ENCODE peak calls at places on chromosomes 7 and 10, in eight cellular contexts. Q is activated naive CD4-positive, alpha-beta T cell treated with anti-CD3 and anti-CD28 coated beads for 36 hours; V is body of pancreas; N is glomerular endothelial cell; R is NCI-H1436; K is NCI-H1417; O is left ventricle myocardium inferior; G is BJ. L is an unnamed sample.

GRCh38 chr10:119549247-119549999 is 6.9 kb upstream of the RGS10 start:
- DNase-seq in G (no peak), O (no peak), N (no peak), Q (no peak), R (no peak), K (no peak), V (no peak), L (no peak)

GRCh38 chr10:132319853-132320669 is 11.9 kb upstream of the LRRC27 start:
- DNase-seq in O (no peak), Q (peak; percentile 64), R (no peak), N (no peak), V (no peak), K (no peak), G (peak; percentile 68), L (peak; percentile 44)

GRCh38 chr7:47474937-47475879 is 106.7 kb downstream of the TNS3 start:
- DNase-seq in G (peak; percentile 78), R (no peak), V (peak; percentile 98), Q (peak; percentile 9), O (peak; percentile 84), N (no peak), K (no peak), L (peak; percentile 87)

GRCh38 chr10:23190872-23191763 is 994 bp upstream of the PTF1A start:
- DNase-seq in K (peak; percentile 3), G (no peak), Q (no peak), R (no peak), N (no peak), V (peak; percentile 41), O (no peak), L (no peak)

GRCh38 chr7:97971120-97971989 is 18.6 kb downstream of the OCM2 start:
- DNase-seq in G (no peak), K (peak; percentile 34), V (peak; percentile 29), Q (peak; percentile 43), R (no peak), O (no peak), N (peak; percentile 2), L (peak; percentile 29)

GRCh38 chr7:55441668-55442305 is 76.7 kb downstream of the LANCL2 start:
- DNase-seq in K (no peak), O (no peak), N (no peak), R (no peak), V (no peak), Q (no peak), G (peak; percentile 72), L (no peak)

GRCh38 chr10:71968553-71969474 is 4.6 kb downstream of the CHST3 start:
- DNase-seq in R (no peak), Q (no peak), V (no peak), O (no peak), G (no peak), N (no peak), K (no peak), L (no peak)

GRCh38 chr7:68770649-68771048 is 827.6 kb upstream of the AUTS2 start:
- DNase-seq in V (peak; percentile 19), K (peak; percentile 95), G (no peak), R (peak; percentile 79), O (peak; percentile 69), Q (no peak), N (no peak), L (no peak)

GRCh38 chr7:100719523-100720319 is 547 bp upstream of the EPO start:
- DNase-seq in Q (no peak), R (no peak), O (no peak), N (no peak), V (no peak), G (no peak), K (no peak), L (no peak)

GRCh38 chr10:61835909-61836232 is 65.6 kb upstream of the ARID5B start:
- DNase-seq in Q (no peak), V (no peak), R (no peak), K (no peak), G (peak; percentile 39), O (no peak), N (peak; percentile 25), L (no peak)

GRCh38 chr10:77971804-77972144 is 45.2 kb upstream of the DLG5 start:
- DNase-seq in Q (no peak), O (no peak), K (no peak), R (no peak), V (no peak), N (no peak), G (no peak), L (no peak)

GRCh38 chr10:118166951-118167350 is 120.2 kb upstream of the RAB11FIP2 start:
- DNase-seq in K (no peak), V (no peak), O (no peak), G (no peak), Q (no peak), N (no peak), R (no peak), L (no peak)

GRCh38 chr10:86123745-86124144 is 242.8 kb downstream of the GRID1 start:
- DNase-seq in K (no peak), N (no peak), R (no peak), O (no peak), G (no peak), Q (no peak), V (no peak), L (no peak)

GRCh38 chr7:17370901-17371550 is 72.6 kb downstream of the AHR start:
- DNase-seq in N (no peak), O (no peak), V (no peak), R (no peak), Q (no peak), G (no peak), K (no peak), L (no peak)

GRCh38 chr7:106793015-106793651 is 71.9 kb upstream of the PIK3CG start:
- DNase-seq in O (no peak), R (peak; percentile 14), V (no peak), K (peak; percentile 71), Q (peak; percentile 54), N (no peak), G (no peak), L (no peak)

GRCh38 chr10:30500534-30500933 is 66.5 kb downstream of the MAP3K8 start:
- DNase-seq in N (no peak), V (no peak), K (no peak), R (no peak), Q (no peak), O (no peak), G (no peak), L (no peak)

GRCh38 chr10:13707156-13707881 is 120.6 kb downstream of the PRPF18 start:
- DNase-seq in R (no peak), O (peak; percentile 89), K (no peak), N (no peak), Q (peak; percentile 46), V (peak; percentile 82), G (peak; percentile 66), L (no peak)

GRCh38 chr7:47932466-47933037 is 15.7 kb downstream of the PKD1L1 start:
- DNase-seq in R (no peak), N (no peak), O (no peak), K (no peak), G (no peak), Q (no peak), V (no peak), L (no peak)

GRCh38 chr10:79905322-79906314 is 43.3 kb downstream of the SFTPD start:
- DNase-seq in K (no peak), N (peak; percentile 5), G (no peak), R (no peak), O (no peak), Q (peak; percentile 36), V (peak; percentile 43), L (no peak)

GRCh38 chr7:128011079-128011670 is 20.1 kb downstream of the LRRC4 start:
- DNase-seq in K (no peak), V (no peak), N (no peak), Q (no peak), G (no peak), O (no peak), R (no peak), L (no peak)

GRCh38 chr10:101851411-101852116 is 8.0 kb upstream of the KCNIP2 start:
- DNase-seq in R (no peak), O (no peak), G (no peak), V (no peak), Q (no peak), N (no peak), K (no peak), L (no peak)

GRCh38 chr7:44615793-44616192 is 9.4 kb downstream of the OGDH start:
- DNase-seq in O (no peak), V (no peak), G (no peak), N (no peak), Q (no peak), K (no peak), R (no peak), L (no peak)

GRCh38 chr10:6499974-6500373 is 80.1 kb downstream of the PRKCQ start:
- DNase-seq in N (no peak), K (no peak), V (no peak), O (no peak), Q (no peak), G (no peak), R (no peak), L (no peak)

GRCh38 chr10:14560274-14560673 is 214.4 kb downstream of the FAM107B start:
- DNase-seq in V (no peak), O (no peak), G (no peak), N (peak; percentile 84), R (no peak), K (no peak), Q (peak; percentile 94), L (peak; percentile 8)

GRCh38 chr10:102280397-102281015 is 35.2 kb downstream of the GBF1 start:
- DNase-seq in K (peak; percentile 16), O (peak; percentile 37), N (no peak), G (no peak), V (no peak), R (no peak), Q (no peak), L (no peak)

GRCh38 chr7:111833461-111833860 is 271.2 kb upstream of the IMMP2L start:
- DNase-seq in V (no peak), N (no peak), R (no peak), O (no peak), G (no peak), Q (no peak), K (no peak), L (no peak)

GRCh38 chr7:108253275-108254044 is 123.3 kb upstream of the LAMB4 start:
- DNase-seq in N (no peak), V (no peak), Q (no peak), O (no peak), G (no peak), R (no peak), K (peak; percentile 46), L (no peak)

GRCh38 chr7:50068026-50068425 is 25.0 kb downstream of the ZPBP start:
- DNase-seq in O (no peak), G (no peak), R (peak; percentile 10), K (no peak), Q (peak; percentile 53), V (peak; percentile 62), N (no peak), L (no peak)

GRCh38 chr7:13560441-13560840 is 429.0 kb downstream of the ETV1 start:
- DNase-seq in N (no peak), K (no peak), V (no peak), G (no peak), Q (no peak), R (no peak), O (no peak), L (no peak)

GRCh38 chr10:29811751-29812427 is 177.1 kb upstream of the SVIL start:
- DNase-seq in Q (peak; percentile 63), O (peak; percentile 15), V (peak; percentile 69), K (no peak), G (peak; percentile 95), R (no peak), N (no peak), L (no peak)

GRCh38 chr10:71058308-71058707 is 154.1 kb upstream of the UNC5B start:
- DNase-seq in V (no peak), R (no peak), G (no peak), N (no peak), O (no peak), K (no peak), Q (no peak), L (no peak)

GRCh38 chr7:124423863-124424262 is 341.7 kb downstream of the GPR37 start:
- DNase-seq in K (no peak), G (no peak), O (no peak), R (no peak), N (no peak), Q (no peak), V (no peak), L (no peak)

GRCh38 chr7:45402480-45403218 is 171.5 kb upstream of the ADCY1 start:
- DNase-seq in V (no peak), N (no peak), Q (no peak), O (no peak), K (no peak), R (no peak), G (no peak), L (no peak)

GRCh38 chr10:128898133-128898915 is 568.7 kb upstream of the MGMT start:
- DNase-seq in N (no peak), R (no peak), G (no peak), V (no peak), O (no peak), K (no peak), Q (no peak), L (no peak)

L was measured in SW 1271.